ENCODE peak calls at places on chromosomes 11 and 22, in nine cellular contexts. Q is CD4-positive, CD25-positive, alpha-beta regulatory T cell; B is GM12865; E is cerebellar cortex; K is T-helper 1 cell; I is T-helper 9 cell; M is NB4; R is kidney tubule cell; D is kidney. Z is an unnamed sample.

GRCh38 chr22:22158965-22159364 is 85.6 kb upstream of the VPREB1 start:
- DNase-seq in Q (no peak), B (no peak), E (no peak), K (no peak), I (no peak), M (no peak), R (no peak), D (no peak), Z (no peak)

GRCh38 chr11:115111066-115111465 is 393.1 kb downstream of the CADM1 start:
- DNase-seq in Q (no peak), B (no peak), E (no peak), K (no peak), I (no peak), M (no peak), R (no peak), D (no peak), Z (no peak)

GRCh38 chr11:120929664-120930154 is 94.2 kb upstream of the TBCEL start:
- DNase-seq in Q (no peak), B (peak), E (peak), K (no peak), I (peak), M (peak), R (peak), D (no peak), Z (peak)

GRCh38 chr22:24982301-24983056 is 30.0 kb downstream of the KIAA1671 start:
- DNase-seq in Q (no peak), B (no peak), E (no peak), K (no peak), I (no peak), M (no peak), R (no peak), D (no peak), Z (no peak)

GRCh38 chr22:29306175-29306829 is at the start of gene GAS2L1:
- DNase-seq in Q (no peak), B (peak), E (no peak), K (no peak), I (peak), M (peak), R (peak), D (peak), Z (peak)

GRCh38 chr22:20553947-20554741 is 46.7 kb downstream of the MED15 start:
- DNase-seq in Q (no peak), B (no peak), E (no peak), K (no peak), I (no peak), M (no peak), R (no peak), D (no peak), Z (no peak)

GRCh38 chr22:22730655-22731373 is 86.4 kb downstream of the GGTLC2 start:
- DNase-seq in Q (no peak), B (no peak), E (no peak), K (no peak), I (no peak), M (no peak), R (peak), D (no peak), Z (no peak)

GRCh38 chr22:49209452-49210195 is 618.0 kb downstream of the BRD1 start:
- DNase-seq in Q (no peak), B (no peak), E (no peak), K (no peak), I (no peak), M (no peak), R (peak), D (peak), Z (peak)

GRCh38 chr11:118531597-118532084 is 649 bp downstream of the TMEM25 start:
- DNase-seq in Q (no peak), B (no peak), E (no peak), K (no peak), I (no peak), M (no peak), R (no peak), D (peak), Z (no peak)

GRCh38 chr11:72072348-72072747 is 8.0 kb downstream of the NUMA1 start:
- DNase-seq in Q (no peak), B (no peak), E (no peak), K (no peak), I (no peak), M (peak), R (peak), D (no peak), Z (no peak)

GRCh38 chr11:126159719-126160344 is 51.6 kb downstream of the RPUSD4 start:
- DNase-seq in Q (no peak), B (no peak), E (no peak), K (no peak), I (no peak), M (no peak), R (no peak), D (no peak), Z (no peak)

GRCh38 chr11:4466168-4466891 is 16.1 kb upstream of the OR52K1 start:
- DNase-seq in Q (no peak), B (no peak), E (no peak), K (no peak), I (no peak), M (no peak), R (no peak), D (no peak), Z (no peak)

GRCh38 chr22:20238567-20239062 is 29.5 kb downstream of the RTN4R start:
- DNase-seq in Q (peak), B (peak), E (peak), K (no peak), I (peak), M (peak), R (peak), D (no peak), Z (peak)

GRCh38 chr22:20464912-20465758 is 27.5 kb upstream of the SCARF2 start:
- DNase-seq in Q (no peak), B (no peak), E (no peak), K (no peak), I (no peak), M (no peak), R (no peak), D (peak), Z (no peak)

GRCh38 chr22:43183496-43184263 is 3.3 kb downstream of the TTLL12 start:
- DNase-seq in Q (no peak), B (no peak), E (no peak), K (no peak), I (no peak), M (peak), R (peak), D (peak), Z (no peak)

GRCh38 chr22:26648011-26648497 is 9.3 kb upstream of the MIAT start:
- DNase-seq in Q (peak), B (peak), E (no peak), K (no peak), I (peak), M (no peak), R (no peak), D (no peak), Z (no peak)

GRCh38 chr11:26331911-26332571 is at the start of gene ANO3:
- DNase-seq in Q (no peak), B (peak), E (peak), K (no peak), I (no peak), M (no peak), R (peak), D (peak), Z (peak)

GRCh38 chr11:503179-503981 is 3.7 kb downstream of the RNH1 start:
- DNase-seq in Q (no peak), B (peak), E (no peak), K (no peak), I (no peak), M (peak), R (no peak), D (no peak), Z (no peak)

GRCh38 chr11:2088284-2088683 is 50.9 kb downstream of the IGF2 start:
- DNase-seq in Q (no peak), B (no peak), E (no peak), K (no peak), I (no peak), M (peak), R (no peak), D (no peak), Z (no peak)

GRCh38 chr11:88555829-88556202 is 218.3 kb upstream of the CTSC start:
- DNase-seq in Q (no peak), B (no peak), E (no peak), K (no peak), I (no peak), M (no peak), R (peak), D (no peak), Z (no peak)

Z was measured in A549.